ENCODE peak calls at places on chromosome 3, in ten cellular contexts. Q is gastrocnemius medialis, B is HAP-1, X is esophagus squamous epithelium, O is body of pancreas, Z is colonic mucosa, R is thoracic aorta, S is adrenal gland, T is ovary, C is lung. N is an unnamed sample.

GRCh38 chr3:15361494-15362214 is 29.3 kb upstream of the SH3BP5 start:
- DNase-seq in Q (no peak), B (no peak), X (no peak), O (no peak), Z (no peak), R (no peak), S (no peak), T (no peak), C (no peak), N (peak; percentile 21)

GRCh38 chr3:183328823-183329222 is 75.8 kb downstream of the B3GNT5 start:
- DNase-seq in Q (no peak), B (no peak), X (no peak), O (no peak), Z (no peak), R (no peak), S (no peak), T (no peak), C (no peak), N (no peak)

GRCh38 chr3:69993747-69994146 is 5.8 kb upstream of the SAMMSON start:
- DNase-seq in Q (no peak), B (no peak), X (no peak), O (no peak), Z (no peak), R (no peak), S (no peak), T (no peak), C (no peak), N (no peak)

GRCh38 chr3:45554001-45554691 is 40.4 kb upstream of the LIMD1 start:
- DNase-seq in Q (peak; percentile 93), B (no peak), X (no peak), O (peak; percentile 41), Z (peak; percentile 46), R (no peak), S (peak; percentile 53), T (no peak), C (no peak), N (no peak)

GRCh38 chr3:119239421-119239820 is 1.3 kb downstream of the B4GALT4 start:
- DNase-seq in Q (no peak), B (no peak), X (no peak), O (no peak), Z (no peak), R (no peak), S (no peak), T (no peak), C (no peak), N (no peak)

GRCh38 chr3:143158549-143158988 is 39.0 kb downstream of the CHST2 start:
- DNase-seq in Q (no peak), B (no peak), X (no peak), O (no peak), Z (no peak), R (no peak), S (no peak), T (no peak), C (no peak), N (no peak)

GRCh38 chr3:17979248-17979647 is 236.8 kb upstream of the TBC1D5 start:
- DNase-seq in Q (no peak), B (no peak), X (no peak), O (no peak), Z (no peak), R (no peak), S (no peak), T (no peak), C (no peak), N (no peak)

GRCh38 chr3:32866533-32866932 is 48.7 kb downstream of the TRIM71 start:
- DNase-seq in Q (no peak), B (no peak), X (no peak), O (no peak), Z (no peak), R (no peak), S (no peak), T (no peak), C (no peak), N (no peak)

GRCh38 chr3:121995190-121996137 is 26.6 kb downstream of the ILDR1 start:
- DNase-seq in Q (peak; percentile 37), B (peak; percentile 28), X (peak; percentile 10), O (peak; percentile 86), Z (peak; percentile 77), R (no peak), S (peak; percentile 46), T (no peak), C (peak; percentile 68), N (peak; percentile 58)

DNA sequence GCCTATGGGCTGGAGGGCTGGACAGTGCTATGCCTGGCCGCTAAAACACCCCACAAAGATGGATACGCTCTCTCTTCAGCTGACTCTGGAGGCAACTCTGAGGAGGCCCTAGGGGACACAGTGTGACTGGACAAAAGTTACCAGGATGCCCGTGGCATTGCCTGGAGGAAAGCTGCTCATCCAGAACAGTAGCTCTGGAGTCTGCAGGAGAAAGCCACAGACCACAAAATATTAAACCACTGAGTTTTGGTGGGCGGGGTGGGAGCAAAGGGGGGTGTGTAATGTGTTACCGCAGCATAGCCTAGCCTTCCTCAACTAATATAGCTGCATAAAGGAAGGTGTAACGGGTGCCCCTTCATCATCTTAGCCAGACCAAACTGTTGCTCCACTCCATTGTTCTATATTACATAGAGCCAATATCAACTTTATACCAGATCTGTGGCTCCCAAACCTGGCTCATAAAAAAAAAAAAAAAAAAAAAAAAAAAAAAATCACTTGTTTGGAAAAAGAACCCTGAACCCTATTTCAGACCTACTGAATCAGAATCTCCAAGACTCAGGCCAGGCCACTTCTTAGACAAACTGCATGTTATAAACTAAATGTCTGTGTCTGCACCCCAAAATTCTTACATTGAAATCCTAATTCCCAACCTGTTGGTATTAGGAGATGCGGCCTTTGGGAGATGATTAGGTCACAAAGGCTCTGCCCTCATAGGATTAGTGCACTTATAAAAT is 132.6 kb downstream of the TNIK start:
- DNase-seq in Q (no peak), B (no peak), X (no peak), O (no peak), Z (no peak), R (no peak), S (no peak), T (no peak), C (no peak), N (no peak)
- H3K4me1 ChIP-seq in Q (peaks cover 70% of the 10 kb centered on the region), B (peaks cover 13% of the 10 kb centered on the region), X (peaks cover 17% of the 10 kb centered on the region), O (peaks cover 16% of the 10 kb centered on the region), Z (no peaks in the 10 kb centered on the region), R (peaks cover 27% of the 10 kb centered on the region), S (peaks cover 5% of the 10 kb centered on the region), T (no peaks in the 10 kb centered on the region), C (peaks cover 2% of the 10 kb centered on the region), N (peaks cover 8% of the 10 kb centered on the region)

GRCh38 chr3:125589743-125590142 is 5.6 kb downstream of the OSBPL11 start:
- DNase-seq in Q (no peak), B (no peak), X (no peak), O (no peak), Z (no peak), R (no peak), S (no peak), T (no peak), C (no peak), N (no peak)
- H3K4me1 ChIP-seq in Q (peaks cover 76% of the 10 kb centered on the region), B (peaks cover 11% of the 10 kb centered on the region), X (peaks cover 85% of the 10 kb centered on the region), O (peaks cover 44% of the 10 kb centered on the region), Z (no peaks in the 10 kb centered on the region), R (peaks cover 38% of the 10 kb centered on the region), S (peaks cover 60% of the 10 kb centered on the region), T (peaks cover 10% of the 10 kb centered on the region), C (peaks cover 6% of the 10 kb centered on the region), N (peaks cover 17% of the 10 kb centered on the region)

GRCh38 chr3:23587513-23587912 is 218.2 kb upstream of the UBE2E1 start:
- DNase-seq in Q (no peak), B (no peak), X (no peak), O (no peak), Z (no peak), R (no peak), S (no peak), T (no peak), C (no peak), N (no peak)
- H3K4me1 ChIP-seq in Q (peaks cover 4% of the 10 kb centered on the region), B (peaks cover 12% of the 10 kb centered on the region), X (no peaks in the 10 kb centered on the region), O (no peaks in the 10 kb centered on the region), Z (no peaks in the 10 kb centered on the region), R (no peaks in the 10 kb centered on the region), S (no peaks in the 10 kb centered on the region), T (peaks cover 2% of the 10 kb centered on the region), C (peaks cover 2% of the 10 kb centered on the region), N (peaks cover 11% of the 10 kb centered on the region)

GRCh38 chr3:61626484-61626883 is 65.1 kb downstream of the PTPRG start:
- DNase-seq in Q (no peak), B (no peak), X (no peak), O (peak; percentile 73), Z (no peak), R (no peak), S (no peak), T (no peak), C (no peak), N (no peak)
- H3K4me1 ChIP-seq in Q (peaks cover 27% of the 10 kb centered on the region), B (peaks cover 22% of the 10 kb centered on the region), X (peaks cover 8% of the 10 kb centered on the region), O (peaks cover 25% of the 10 kb centered on the region), Z (no peaks in the 10 kb centered on the region), R (peaks cover 14% of the 10 kb centered on the region), S (peaks cover 16% of the 10 kb centered on the region), T (no peaks in the 10 kb centered on the region), C (no peaks in the 10 kb centered on the region), N (no peaks in the 10 kb centered on the region)

GRCh38 chr3:149534082-149534481 is 59.6 kb downstream of the TM4SF4 start:
- DNase-seq in Q (no peak), B (no peak), X (no peak), O (no peak), Z (no peak), R (no peak), S (no peak), T (no peak), C (no peak), N (no peak)

GRCh38 chr3:149532463-149533180 is 58.1 kb downstream of the TM4SF4 start:
- DNase-seq in Q (no peak), B (no peak), X (no peak), O (no peak), Z (no peak), R (no peak), S (peak; percentile 29), T (no peak), C (no peak), N (no peak)

GRCh38 chr3:149536429-149536828 is 61.9 kb downstream of the TM4SF4 start:
- DNase-seq in Q (peak; percentile 38), B (peak; percentile 41), X (no peak), O (peak; percentile 77), Z (peak; percentile 24), R (no peak), S (peak; percentile 82), T (peak; percentile 57), C (peak; percentile 61), N (peak; percentile 62)

GRCh38 chr3:149534671-149535394 is 60.3 kb downstream of the TM4SF4 start:
- DNase-seq in Q (no peak), B (no peak), X (no peak), O (peak; percentile 27), Z (no peak), R (no peak), S (no peak), T (no peak), C (peak; percentile 51), N (no peak)

GRCh38 chr3:149535395-149535685 is 60.8 kb downstream of the TM4SF4 start:
- DNase-seq in Q (no peak), B (no peak), X (no peak), O (no peak), Z (no peak), R (no peak), S (no peak), T (no peak), C (no peak), N (no peak)
- H3K4me1 ChIP-seq in Q (peaks cover 26% of the 10 kb centered on the region), B (peaks cover 17% of the 10 kb centered on the region), X (peaks cover 80% of the 10 kb centered on the region), O (peaks cover 43% of the 10 kb centered on the region), Z (no peaks in the 10 kb centered on the region), R (peaks cover 90% of the 10 kb centered on the region), S (peaks cover 41% of the 10 kb centered on the region), T (peaks cover 32% of the 10 kb centered on the region), C (peaks cover 9% of the 10 kb centered on the region), N (peaks cover 3% of the 10 kb centered on the region)

GRCh38 chr3:194399166-194399565 is at the start of gene GP5:
- DNase-seq in Q (no peak), B (no peak), X (no peak), O (no peak), Z (no peak), R (no peak), S (no peak), T (no peak), C (no peak), N (no peak)
- H3K4me1 ChIP-seq in Q (peaks cover 5% of the 10 kb centered on the region), B (peaks cover 8% of the 10 kb centered on the region), X (peaks cover 34% of the 10 kb centered on the region), O (peaks cover 21% of the 10 kb centered on the region), Z (no peaks in the 10 kb centered on the region), R (peaks cover 13% of the 10 kb centered on the region), S (peaks cover 10% of the 10 kb centered on the region), T (peaks cover 1% of the 10 kb centered on the region), C (peaks cover 14% of the 10 kb centered on the region), N (no peaks in the 10 kb centered on the region)